ENCODE peak calls at places on chromosomes 5 and 9, in four cellular contexts. One of them, this sample, is unnamed.

GRCh38 chr5:10632110-10632903 is 68.4 kb downstream of the ANKRD33B start:
- DNase-seq in CD4-positive, CD25-positive, alpha-beta regulatory T cell: no peak
- DNase-seq in CD4-positive, alpha-beta memory T cell: no peak
- DNase-seq in mammary epithelial cell: no peak
- DNase-seq in this sample: no peak

GRCh38 chr5:24073097-24073496 is 565.7 kb downstream of the PRDM9 start:
- DNase-seq in CD4-positive, CD25-positive, alpha-beta regulatory T cell: no peak
- DNase-seq in CD4-positive, alpha-beta memory T cell: no peak
- DNase-seq in mammary epithelial cell: no peak
- DNase-seq in this sample: no peak

GRCh38 chr9:69671904-69672827 is at the start of gene APBA1:
- DNase-seq in CD4-positive, CD25-positive, alpha-beta regulatory T cell: peak; percentile 26
- DNase-seq in CD4-positive, alpha-beta memory T cell: peak; percentile 49
- DNase-seq in mammary epithelial cell: peak; percentile 21
- DNase-seq in this sample: peak; percentile 79

GRCh38 chr9:15622596-15622995 is 69.8 kb downstream of the CCDC171 start:
- DNase-seq in CD4-positive, CD25-positive, alpha-beta regulatory T cell: no peak
- DNase-seq in CD4-positive, alpha-beta memory T cell: no peak
- DNase-seq in mammary epithelial cell: no peak
- DNase-seq in this sample: no peak

GRCh38 chr9:2159521-2160417 is 144.6 kb downstream of the SMARCA2 start:
- DNase-seq in CD4-positive, CD25-positive, alpha-beta regulatory T cell: peak; percentile 36
- DNase-seq in CD4-positive, alpha-beta memory T cell: no peak
- DNase-seq in mammary epithelial cell: peak; percentile 45
- DNase-seq in this sample: no peak

GRCh38 chr5:168270446-168270845 is 21.0 kb upstream of the WWC1 start:
- DNase-seq in CD4-positive, CD25-positive, alpha-beta regulatory T cell: no peak
- DNase-seq in CD4-positive, alpha-beta memory T cell: no peak
- DNase-seq in mammary epithelial cell: no peak
- DNase-seq in this sample: no peak

GRCh38 chr9:103661663-103662062 is 432.4 kb upstream of the SMC2 start:
- DNase-seq in CD4-positive, CD25-positive, alpha-beta regulatory T cell: no peak
- DNase-seq in CD4-positive, alpha-beta memory T cell: no peak
- DNase-seq in mammary epithelial cell: peak; percentile 18
- DNase-seq in this sample: no peak

GRCh38 chr9:76444530-76444929 is 14.5 kb upstream of the GCNT1 start:
- DNase-seq in CD4-positive, CD25-positive, alpha-beta regulatory T cell: no peak
- DNase-seq in CD4-positive, alpha-beta memory T cell: no peak
- DNase-seq in mammary epithelial cell: no peak
- DNase-seq in this sample: no peak

GRCh38 chr5:59724482-59725392 is 168.8 kb downstream of the PDE4D start:
- DNase-seq in CD4-positive, CD25-positive, alpha-beta regulatory T cell: peak; percentile 36
- DNase-seq in CD4-positive, alpha-beta memory T cell: no peak
- DNase-seq in mammary epithelial cell: peak; percentile 35
- DNase-seq in this sample: no peak

GRCh38 chr5:168171901-168172717 is 119.3 kb upstream of the WWC1 start:
- DNase-seq in CD4-positive, CD25-positive, alpha-beta regulatory T cell: no peak
- DNase-seq in CD4-positive, alpha-beta memory T cell: no peak
- DNase-seq in mammary epithelial cell: no peak
- DNase-seq in this sample: no peak

GRCh38 chr5:74862221-74862620 is 4.0 kb downstream of the FAM169A start:
- DNase-seq in CD4-positive, CD25-positive, alpha-beta regulatory T cell: no peak
- DNase-seq in CD4-positive, alpha-beta memory T cell: no peak
- DNase-seq in mammary epithelial cell: no peak
- DNase-seq in this sample: no peak

GRCh38 chr5:2817031-2817603 is 65.6 kb upstream of the IRX2 start:
- DNase-seq in CD4-positive, CD25-positive, alpha-beta regulatory T cell: no peak
- DNase-seq in CD4-positive, alpha-beta memory T cell: no peak
- DNase-seq in mammary epithelial cell: no peak
- DNase-seq in this sample: no peak

GRCh38 chr5:174606153-174606552 is 118.2 kb upstream of the MSX2 start:
- DNase-seq in CD4-positive, CD25-positive, alpha-beta regulatory T cell: no peak
- DNase-seq in CD4-positive, alpha-beta memory T cell: no peak
- DNase-seq in mammary epithelial cell: no peak
- DNase-seq in this sample: no peak

GRCh38 chr9:127495884-127496555 is 44.7 kb downstream of the LRSAM1 start:
- DNase-seq in CD4-positive, CD25-positive, alpha-beta regulatory T cell: no peak
- DNase-seq in CD4-positive, alpha-beta memory T cell: no peak
- DNase-seq in mammary epithelial cell: no peak
- DNase-seq in this sample: no peak

GRCh38 chr9:89226076-89226475 is 47.5 kb upstream of the SHC3 start:
- DNase-seq in CD4-positive, CD25-positive, alpha-beta regulatory T cell: no peak
- DNase-seq in CD4-positive, alpha-beta memory T cell: no peak
- DNase-seq in mammary epithelial cell: no peak
- DNase-seq in this sample: no peak

GRCh38 chr9:2613730-2614271 is 7.8 kb upstream of the VLDLR start:
- DNase-seq in CD4-positive, CD25-positive, alpha-beta regulatory T cell: no peak
- DNase-seq in CD4-positive, alpha-beta memory T cell: no peak
- DNase-seq in mammary epithelial cell: peak; percentile 35
- DNase-seq in this sample: no peak

GRCh38 chr5:156497816-156498215 is 170.9 kb downstream of the SGCD start:
- DNase-seq in CD4-positive, CD25-positive, alpha-beta regulatory T cell: no peak
- DNase-seq in CD4-positive, alpha-beta memory T cell: no peak
- DNase-seq in mammary epithelial cell: no peak
- DNase-seq in this sample: no peak

GRCh38 chr9:14585730-14586473 is 107.3 kb downstream of the ZDHHC21 start:
- DNase-seq in CD4-positive, CD25-positive, alpha-beta regulatory T cell: peak; percentile 61
- DNase-seq in CD4-positive, alpha-beta memory T cell: no peak
- DNase-seq in mammary epithelial cell: no peak
- DNase-seq in this sample: no peak

GRCh38 chr9:76691761-76692313 is 72.4 kb upstream of the PCA3 start:
- DNase-seq in CD4-positive, CD25-positive, alpha-beta regulatory T cell: peak; percentile 17
- DNase-seq in CD4-positive, alpha-beta memory T cell: no peak
- DNase-seq in mammary epithelial cell: no peak
- DNase-seq in this sample: no peak

GRCh38 chr5:132754111-132754510 is 6.9 kb downstream of the CCNI2 start:
- DNase-seq in CD4-positive, CD25-positive, alpha-beta regulatory T cell: no peak
- DNase-seq in CD4-positive, alpha-beta memory T cell: no peak
- DNase-seq in mammary epithelial cell: no peak
- DNase-seq in this sample: no peak

GRCh38 chr9:68947842-68948569 is 65.9 kb downstream of the PRKACG start:
- DNase-seq in CD4-positive, CD25-positive, alpha-beta regulatory T cell: no peak
- DNase-seq in CD4-positive, alpha-beta memory T cell: no peak
- DNase-seq in mammary epithelial cell: no peak
- DNase-seq in this sample: no peak

GRCh38 chr5:175867587-175868347 is 3.6 kb upstream of the CPLX2 start:
- DNase-seq in CD4-positive, CD25-positive, alpha-beta regulatory T cell: no peak
- DNase-seq in CD4-positive, alpha-beta memory T cell: no peak
- DNase-seq in mammary epithelial cell: peak; percentile 17
- DNase-seq in this sample: no peak

GRCh38 chr9:110220809-110221208 is 12.8 kb upstream of the C9orf152 start:
- DNase-seq in CD4-positive, CD25-positive, alpha-beta regulatory T cell: no peak
- DNase-seq in CD4-positive, alpha-beta memory T cell: no peak
- DNase-seq in mammary epithelial cell: no peak
- DNase-seq in this sample: no peak

GRCh38 chr5:175610381-175610780 is 47.5 kb upstream of the HRH2 start:
- DNase-seq in CD4-positive, CD25-positive, alpha-beta regulatory T cell: no peak
- DNase-seq in CD4-positive, alpha-beta memory T cell: no peak
- DNase-seq in mammary epithelial cell: no peak
- DNase-seq in this sample: no peak

GRCh38 chr5:57855831-57856230 is 373.2 kb upstream of the ACTBL2 start:
- DNase-seq in CD4-positive, CD25-positive, alpha-beta regulatory T cell: no peak
- DNase-seq in CD4-positive, alpha-beta memory T cell: no peak
- DNase-seq in mammary epithelial cell: peak; percentile 71
- DNase-seq in this sample: no peak

GRCh38 chr5:16931334-16932110 is 4.6 kb downstream of the MYO10 start:
- DNase-seq in CD4-positive, CD25-positive, alpha-beta regulatory T cell: no peak
- DNase-seq in CD4-positive, alpha-beta memory T cell: no peak
- DNase-seq in mammary epithelial cell: no peak
- DNase-seq in this sample: no peak

GRCh38 chr9:112380771-112381181 is 868 bp downstream of the HSDL2 start:
- DNase-seq in CD4-positive, CD25-positive, alpha-beta regulatory T cell: peak; percentile 51
- DNase-seq in CD4-positive, alpha-beta memory T cell: peak; percentile 6
- DNase-seq in mammary epithelial cell: peak; percentile 22
- DNase-seq in this sample: no peak

GRCh38 chr5:135167634-135168033 is 133.6 kb upstream of the PITX1 start:
- DNase-seq in CD4-positive, CD25-positive, alpha-beta regulatory T cell: no peak
- DNase-seq in CD4-positive, alpha-beta memory T cell: no peak
- DNase-seq in mammary epithelial cell: no peak
- DNase-seq in this sample: no peak
- H3K27me3 ChIP-seq in CD4-positive, CD25-positive, alpha-beta regulatory T cell: peaks cover 2% of the 10 kb centered on the region
- H3K27me3 ChIP-seq in CD4-positive, alpha-beta memory T cell: no peaks in the 10 kb centered on the region
- H3K27me3 ChIP-seq in mammary epithelial cell: no peaks in the 10 kb centered on the region
- H3K27me3 ChIP-seq in this sample: no peaks in the 10 kb centered on the region

GRCh38 chr9:122822958-122823357 is 5.4 kb downstream of the PDCL start:
- DNase-seq in CD4-positive, CD25-positive, alpha-beta regulatory T cell: no peak
- DNase-seq in CD4-positive, alpha-beta memory T cell: no peak
- DNase-seq in mammary epithelial cell: no peak
- DNase-seq in this sample: no peak
- H3K4me1 ChIP-seq in CD4-positive, CD25-positive, alpha-beta regulatory T cell: peaks cover 63% of the 10 kb centered on the region
- H3K4me1 ChIP-seq in CD4-positive, alpha-beta memory T cell: peaks cover 69% of the 10 kb centered on the region
- H3K4me1 ChIP-seq in mammary epithelial cell: peaks cover 9% of the 10 kb centered on the region
- H3K4me1 ChIP-seq in this sample: peaks cover 3% of the 10 kb centered on the region

GRCh38 chr9:136854842-136855460 is 2.8 kb downstream of the MAMDC4 start:
- DNase-seq in CD4-positive, CD25-positive, alpha-beta regulatory T cell: no peak
- DNase-seq in CD4-positive, alpha-beta memory T cell: no peak
- DNase-seq in mammary epithelial cell: no peak
- DNase-seq in this sample: no peak
- H3K27ac ChIP-seq in CD4-positive, CD25-positive, alpha-beta regulatory T cell: no peak overlapping the region
- H3K27ac ChIP-seq in CD4-positive, alpha-beta memory T cell: no peak overlapping the region
- H3K27ac ChIP-seq in mammary epithelial cell: no peak overlapping the region
- H3K27ac ChIP-seq in this sample: no peak overlapping the region

GRCh38 chr5:7396169-7397004 is 449 bp downstream of the ADCY2 start:
- DNase-seq in CD4-positive, CD25-positive, alpha-beta regulatory T cell: no peak
- DNase-seq in CD4-positive, alpha-beta memory T cell: no peak
- DNase-seq in mammary epithelial cell: no peak
- DNase-seq in this sample: peak; percentile 47
- H3K27me3 ChIP-seq in CD4-positive, CD25-positive, alpha-beta regulatory T cell: peaks cover 11% of the 10 kb centered on the region
- H3K27me3 ChIP-seq in CD4-positive, alpha-beta memory T cell: peaks cover 4% of the 10 kb centered on the region
- H3K27me3 ChIP-seq in mammary epithelial cell: peaks cover 6% of the 10 kb centered on the region
- H3K27me3 ChIP-seq in this sample: no peaks in the 10 kb centered on the region

DNA sequence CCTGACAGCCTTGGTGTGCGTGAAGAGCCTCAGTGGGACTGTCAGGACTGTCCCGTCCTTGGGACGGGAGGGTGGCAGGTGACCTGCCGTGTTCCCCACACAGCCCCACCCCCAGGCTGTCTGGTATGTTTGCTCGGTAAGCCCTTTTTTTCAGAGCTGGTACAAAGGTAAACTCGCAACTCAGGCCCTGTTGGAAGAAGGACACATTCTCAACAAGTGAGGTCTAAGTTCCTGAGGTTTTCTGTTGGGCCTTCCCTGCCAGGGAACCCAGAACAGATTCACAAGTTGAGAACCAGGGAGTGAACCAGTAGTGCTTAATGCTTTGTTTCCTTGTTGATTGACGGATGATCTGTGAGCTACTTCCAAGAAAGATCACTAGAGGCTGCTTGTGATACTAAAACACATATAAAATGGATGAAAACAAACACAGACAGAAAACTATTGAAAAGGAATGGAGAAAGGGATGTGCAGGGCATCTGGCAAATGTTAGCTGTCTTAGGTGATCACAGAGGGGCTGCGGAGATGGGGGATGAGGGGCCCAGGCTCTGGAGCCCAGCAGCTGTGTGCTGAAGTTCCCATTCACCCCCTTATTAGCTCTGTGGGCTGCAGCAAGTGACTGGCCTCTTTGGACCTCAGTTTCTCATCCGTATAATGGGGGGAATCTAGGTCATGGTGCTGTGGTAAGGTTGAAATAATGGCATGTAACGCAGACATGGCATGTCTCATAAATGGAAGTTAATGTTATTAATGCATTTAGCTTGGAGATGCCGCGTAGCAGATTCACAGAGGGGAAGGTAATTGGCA is 2.7 kb downstream of the NDST1 start:
- DNase-seq in CD4-positive, CD25-positive, alpha-beta regulatory T cell: no peak
- DNase-seq in CD4-positive, alpha-beta memory T cell: no peak
- DNase-seq in mammary epithelial cell: no peak
- DNase-seq in this sample: no peak
- H3K4me1 ChIP-seq in CD4-positive, CD25-positive, alpha-beta regulatory T cell: no peaks in the 10 kb centered on the region
- H3K4me1 ChIP-seq in CD4-positive, alpha-beta memory T cell: no peaks in the 10 kb centered on the region
- H3K4me1 ChIP-seq in mammary epithelial cell: peaks cover 61% of the 10 kb centered on the region
- H3K4me1 ChIP-seq in this sample: peaks cover 2% of the 10 kb centered on the region

GRCh38 chr5:143065185-143065584 is 295.0 kb downstream of the ARHGAP26 start:
- DNase-seq in CD4-positive, CD25-positive, alpha-beta regulatory T cell: no peak
- DNase-seq in CD4-positive, alpha-beta memory T cell: no peak
- DNase-seq in mammary epithelial cell: no peak
- DNase-seq in this sample: no peak

GRCh38 chr5:143064207-143064606 is 294.0 kb downstream of the ARHGAP26 start:
- DNase-seq in CD4-positive, CD25-positive, alpha-beta regulatory T cell: no peak
- DNase-seq in CD4-positive, alpha-beta memory T cell: no peak
- DNase-seq in mammary epithelial cell: peak; percentile 46
- DNase-seq in this sample: no peak

GRCh38 chr5:143064661-143065060 is 294.5 kb downstream of the ARHGAP26 start:
- DNase-seq in CD4-positive, CD25-positive, alpha-beta regulatory T cell: no peak
- DNase-seq in CD4-positive, alpha-beta memory T cell: no peak
- DNase-seq in mammary epithelial cell: no peak
- DNase-seq in this sample: no peak

GRCh38 chr5:143066556-143067281 is 296.5 kb downstream of the ARHGAP26 start:
- DNase-seq in CD4-positive, CD25-positive, alpha-beta regulatory T cell: peak; percentile 5
- DNase-seq in CD4-positive, alpha-beta memory T cell: no peak
- DNase-seq in mammary epithelial cell: no peak
- DNase-seq in this sample: peak; percentile 45

GRCh38 chr5:143065996-143066522 is 295.9 kb downstream of the ARHGAP26 start:
- DNase-seq in CD4-positive, CD25-positive, alpha-beta regulatory T cell: no peak
- DNase-seq in CD4-positive, alpha-beta memory T cell: no peak
- DNase-seq in mammary epithelial cell: no peak
- DNase-seq in this sample: no peak
- H3K27ac ChIP-seq in CD4-positive, CD25-positive, alpha-beta regulatory T cell: no peak overlapping the region
- H3K27ac ChIP-seq in CD4-positive, alpha-beta memory T cell: no peak overlapping the region
- H3K27ac ChIP-seq in mammary epithelial cell: no peak overlapping the region
- H3K27ac ChIP-seq in this sample: no peak overlapping the region

GRCh38 chr5:127290946-127291763 is 559 bp downstream of the MEGF10 start:
- DNase-seq in CD4-positive, CD25-positive, alpha-beta regulatory T cell: no peak
- DNase-seq in CD4-positive, alpha-beta memory T cell: no peak
- DNase-seq in mammary epithelial cell: peak; percentile 7
- DNase-seq in this sample: no peak

GRCh38 chr5:127294829-127295228 is 4.2 kb downstream of the MEGF10 start:
- DNase-seq in CD4-positive, CD25-positive, alpha-beta regulatory T cell: no peak
- DNase-seq in CD4-positive, alpha-beta memory T cell: no peak
- DNase-seq in mammary epithelial cell: no peak
- DNase-seq in this sample: no peak

GRCh38 chr5:127293373-127293772 is 2.8 kb downstream of the MEGF10 start:
- DNase-seq in CD4-positive, CD25-positive, alpha-beta regulatory T cell: no peak
- DNase-seq in CD4-positive, alpha-beta memory T cell: no peak
- DNase-seq in mammary epithelial cell: no peak
- DNase-seq in this sample: no peak

GRCh38 chr5:127290019-127290945 is at the start of gene MEGF10:
- DNase-seq in CD4-positive, CD25-positive, alpha-beta regulatory T cell: no peak
- DNase-seq in CD4-positive, alpha-beta memory T cell: no peak
- DNase-seq in mammary epithelial cell: peak; percentile 46
- DNase-seq in this sample: peak; percentile 74

GRCh38 chr5:127292030-127292735 is 1.6 kb downstream of the MEGF10 start:
- DNase-seq in CD4-positive, CD25-positive, alpha-beta regulatory T cell: no peak
- DNase-seq in CD4-positive, alpha-beta memory T cell: no peak
- DNase-seq in mammary epithelial cell: no peak
- DNase-seq in this sample: no peak
- H3K27me3 ChIP-seq in CD4-positive, CD25-positive, alpha-beta regulatory T cell: peaks cover 46% of the 10 kb centered on the region
- H3K27me3 ChIP-seq in CD4-positive, alpha-beta memory T cell: peaks cover 18% of the 10 kb centered on the region
- H3K27me3 ChIP-seq in mammary epithelial cell: peaks cover 14% of the 10 kb centered on the region
- H3K27me3 ChIP-seq in this sample: no peaks in the 10 kb centered on the region

GRCh38 chr5:124701873-124702272 is 44.6 kb downstream of the ZNF608 start:
- DNase-seq in CD4-positive, CD25-positive, alpha-beta regulatory T cell: no peak
- DNase-seq in CD4-positive, alpha-beta memory T cell: no peak
- DNase-seq in mammary epithelial cell: no peak
- DNase-seq in this sample: no peak
- H3K4me1 ChIP-seq in CD4-positive, CD25-positive, alpha-beta regulatory T cell: no peaks in the 10 kb centered on the region
- H3K4me1 ChIP-seq in CD4-positive, alpha-beta memory T cell: no peaks in the 10 kb centered on the region
- H3K4me1 ChIP-seq in mammary epithelial cell: no peaks in the 10 kb centered on the region
- H3K4me1 ChIP-seq in this sample: peaks cover 11% of the 10 kb centered on the region